ENCODE peak calls at places on chromosomes 16 and 17, in nine cellular contexts. One of them, this sample, is unnamed. For H3K27me3, the result is how much of the 10 kb centered on the place peaks cover.

GRCh38 chr16:31530405-31530804 is 2.7 kb downstream of the AHSP start:
- DNase-seq in tibial nerve: no peak
- DNase-seq in neuronal stem cell: no peak
- DNase-seq in heart right ventricle: no peak
- DNase-seq in prostate gland: no peak
- DNase-seq in IMR-90: no peak
- DNase-seq in right atrium auricular region: no peak
- DNase-seq in tibial artery: no peak
- DNase-seq in MG63: no peak
- DNase-seq in this sample: no peak

GRCh38 chr16:49464877-49465504 is 91.4 kb downstream of the C16orf78 start:
- DNase-seq in IMR-90: no peak
- DNase-seq in heart right ventricle: no peak
- DNase-seq in prostate gland: no peak
- DNase-seq in MG63: no peak
- DNase-seq in tibial artery: no peak
- DNase-seq in right atrium auricular region: peak
- DNase-seq in tibial nerve: no peak
- DNase-seq in neuronal stem cell: peak
- DNase-seq in this sample: no peak

GRCh38 chr16:6096931-6097665 is 999.5 kb upstream of the EEF2KMT start:
- DNase-seq in heart right ventricle: no peak
- DNase-seq in neuronal stem cell: no peak
- DNase-seq in tibial artery: no peak
- DNase-seq in MG63: no peak
- DNase-seq in IMR-90: no peak
- DNase-seq in right atrium auricular region: no peak
- DNase-seq in prostate gland: no peak
- DNase-seq in tibial nerve: no peak
- DNase-seq in this sample: no peak

GRCh38 chr16:55832788-55833583 is at the start of gene CES1:
- DNase-seq in heart right ventricle: peak
- DNase-seq in right atrium auricular region: peak
- DNase-seq in prostate gland: no peak
- DNase-seq in tibial artery: peak
- DNase-seq in IMR-90: no peak
- DNase-seq in neuronal stem cell: peak
- DNase-seq in tibial nerve: peak
- DNase-seq in MG63: no peak
- DNase-seq in this sample: no peak

GRCh38 chr16:8721693-8722348 is 47.4 kb downstream of the ABAT start:
- DNase-seq in IMR-90: no peak
- DNase-seq in prostate gland: no peak
- DNase-seq in tibial artery: no peak
- DNase-seq in neuronal stem cell: no peak
- DNase-seq in tibial nerve: no peak
- DNase-seq in heart right ventricle: no peak
- DNase-seq in MG63: no peak
- DNase-seq in right atrium auricular region: no peak
- DNase-seq in this sample: no peak

GRCh38 chr17:68733241-68734176 is 132.3 kb upstream of the FAM20A start:
- DNase-seq in heart right ventricle: no peak
- DNase-seq in IMR-90: peak
- DNase-seq in tibial nerve: no peak
- DNase-seq in prostate gland: no peak
- DNase-seq in tibial artery: peak
- DNase-seq in MG63: peak
- DNase-seq in right atrium auricular region: peak
- DNase-seq in neuronal stem cell: peak
- DNase-seq in this sample: no peak

GRCh38 chr17:8698142-8699050 is 46.2 kb downstream of the CCDC42 start:
- DNase-seq in MG63: peak
- DNase-seq in IMR-90: peak
- DNase-seq in tibial nerve: no peak
- DNase-seq in neuronal stem cell: no peak
- DNase-seq in prostate gland: peak
- DNase-seq in right atrium auricular region: peak
- DNase-seq in tibial artery: peak
- DNase-seq in heart right ventricle: peak
- DNase-seq in this sample: no peak

GRCh38 chr16:50303605-50304466 is 37.5 kb downstream of the ADCY7 start:
- DNase-seq in right atrium auricular region: no peak
- DNase-seq in neuronal stem cell: no peak
- DNase-seq in tibial artery: peak
- DNase-seq in IMR-90: peak
- DNase-seq in tibial nerve: no peak
- DNase-seq in MG63: no peak
- DNase-seq in heart right ventricle: no peak
- DNase-seq in prostate gland: no peak
- DNase-seq in this sample: no peak

GRCh38 chr17:7886227-7887037 is 2.2 kb upstream of the CHD3 start:
- DNase-seq in prostate gland: peak
- DNase-seq in heart right ventricle: no peak
- DNase-seq in neuronal stem cell: peak
- DNase-seq in right atrium auricular region: peak
- DNase-seq in IMR-90: peak
- DNase-seq in tibial nerve: no peak
- DNase-seq in MG63: peak
- DNase-seq in tibial artery: peak
- DNase-seq in this sample: peak

GRCh38 chr17:63035695-63036094 is 69.7 kb downstream of the TANC2 start:
- DNase-seq in IMR-90: no peak
- DNase-seq in heart right ventricle: no peak
- DNase-seq in tibial artery: no peak
- DNase-seq in prostate gland: no peak
- DNase-seq in neuronal stem cell: no peak
- DNase-seq in tibial nerve: no peak
- DNase-seq in MG63: no peak
- DNase-seq in right atrium auricular region: no peak
- DNase-seq in this sample: no peak

GRCh38 chr17:17508641-17509591 is 12.7 kb upstream of the RASD1 start:
- DNase-seq in prostate gland: no peak
- DNase-seq in IMR-90: no peak
- DNase-seq in tibial artery: no peak
- DNase-seq in neuronal stem cell: no peak
- DNase-seq in right atrium auricular region: no peak
- DNase-seq in heart right ventricle: no peak
- DNase-seq in tibial nerve: no peak
- DNase-seq in MG63: no peak
- DNase-seq in this sample: no peak

GRCh38 chr17:70259400-70259799 is 90.1 kb downstream of the KCNJ2 start:
- DNase-seq in MG63: no peak
- DNase-seq in tibial artery: no peak
- DNase-seq in prostate gland: no peak
- DNase-seq in tibial nerve: no peak
- DNase-seq in neuronal stem cell: no peak
- DNase-seq in right atrium auricular region: no peak
- DNase-seq in IMR-90: no peak
- DNase-seq in heart right ventricle: no peak
- DNase-seq in this sample: no peak

GRCh38 chr17:17004251-17004996 is 32.5 kb upstream of the TNFRSF13B start:
- DNase-seq in tibial artery: no peak
- DNase-seq in neuronal stem cell: no peak
- DNase-seq in heart right ventricle: no peak
- DNase-seq in MG63: no peak
- DNase-seq in right atrium auricular region: no peak
- DNase-seq in prostate gland: no peak
- DNase-seq in IMR-90: no peak
- DNase-seq in tibial nerve: no peak
- DNase-seq in this sample: no peak

GRCh38 chr17:77318491-77319210 is 177.9 kb downstream of the SEC14L1 start:
- DNase-seq in tibial artery: peak
- DNase-seq in right atrium auricular region: peak
- DNase-seq in heart right ventricle: no peak
- DNase-seq in neuronal stem cell: no peak
- DNase-seq in tibial nerve: no peak
- DNase-seq in prostate gland: no peak
- DNase-seq in IMR-90: peak
- DNase-seq in MG63: no peak
- DNase-seq in this sample: no peak

GRCh38 chr17:79391376-79391775 is 219.5 kb downstream of the RBFOX3 start:
- DNase-seq in right atrium auricular region: no peak
- DNase-seq in prostate gland: no peak
- DNase-seq in tibial artery: no peak
- DNase-seq in neuronal stem cell: no peak
- DNase-seq in tibial nerve: no peak
- DNase-seq in MG63: no peak
- DNase-seq in IMR-90: no peak
- DNase-seq in heart right ventricle: no peak
- DNase-seq in this sample: no peak

GRCh38 chr17:79385962-79386563 is 224.8 kb downstream of the RBFOX3 start:
- DNase-seq in tibial nerve: no peak
- DNase-seq in heart right ventricle: no peak
- DNase-seq in tibial artery: no peak
- DNase-seq in right atrium auricular region: no peak
- DNase-seq in neuronal stem cell: no peak
- DNase-seq in IMR-90: no peak
- DNase-seq in prostate gland: no peak
- DNase-seq in MG63: no peak
- DNase-seq in this sample: no peak

GRCh38 chr17:79388556-79389295 is 222.1 kb downstream of the RBFOX3 start:
- DNase-seq in tibial nerve: no peak
- DNase-seq in right atrium auricular region: no peak
- DNase-seq in IMR-90: peak
- DNase-seq in heart right ventricle: peak
- DNase-seq in prostate gland: peak
- DNase-seq in neuronal stem cell: peak
- DNase-seq in MG63: peak
- DNase-seq in tibial artery: no peak
- DNase-seq in this sample: peak

GRCh38 chr17:79389896-79390295 is 221.0 kb downstream of the RBFOX3 start:
- DNase-seq in prostate gland: no peak
- DNase-seq in right atrium auricular region: no peak
- DNase-seq in tibial artery: no peak
- DNase-seq in neuronal stem cell: no peak
- DNase-seq in tibial nerve: no peak
- DNase-seq in heart right ventricle: no peak
- DNase-seq in IMR-90: no peak
- DNase-seq in MG63: no peak
- DNase-seq in this sample: no peak

DNA sequence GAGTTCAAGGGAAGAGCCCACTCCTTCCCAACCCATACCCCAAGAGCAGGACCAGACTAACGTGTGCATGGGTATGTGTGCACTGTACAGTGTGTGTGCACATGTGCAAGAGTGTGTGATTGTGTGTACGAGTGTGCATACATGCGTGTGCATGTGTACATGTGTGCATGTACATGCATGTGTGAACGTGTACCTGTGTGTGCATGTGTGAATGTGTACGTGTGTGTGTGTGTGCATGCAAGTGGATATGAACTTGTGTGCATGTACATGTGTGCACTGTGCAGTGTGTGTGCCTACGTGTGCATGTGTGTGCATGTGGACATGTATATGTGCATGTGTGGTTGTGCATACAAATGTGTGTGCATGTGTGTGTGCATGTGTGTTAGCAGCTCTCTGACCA is 223.1 kb downstream of the RBFOX3 start:
- DNase-seq in IMR-90: no peak
- DNase-seq in heart right ventricle: no peak
- DNase-seq in neuronal stem cell: no peak
- DNase-seq in tibial artery: no peak
- DNase-seq in MG63: no peak
- DNase-seq in tibial nerve: no peak
- DNase-seq in right atrium auricular region: no peak
- DNase-seq in prostate gland: no peak
- DNase-seq in this sample: no peak
- H3K27me3 ChIP-seq in IMR-90: under half
- H3K27me3 ChIP-seq in heart right ventricle: half or more
- H3K27me3 ChIP-seq in neuronal stem cell: half or more
- H3K27me3 ChIP-seq in tibial artery: half or more
- H3K27me3 ChIP-seq in MG63: half or more
- H3K27me3 ChIP-seq in tibial nerve: half or more
- H3K27me3 ChIP-seq in right atrium auricular region: under half
- H3K27me3 ChIP-seq in prostate gland: under half
- H3K27me3 ChIP-seq in this sample: half or more

GRCh38 chr17:58402047-58402446 is 15.3 kb downstream of the RNF43 start:
- DNase-seq in tibial artery: no peak
- DNase-seq in tibial nerve: no peak
- DNase-seq in IMR-90: no peak
- DNase-seq in MG63: no peak
- DNase-seq in right atrium auricular region: no peak
- DNase-seq in prostate gland: no peak
- DNase-seq in neuronal stem cell: no peak
- DNase-seq in heart right ventricle: no peak
- DNase-seq in this sample: peak
- H3K27me3 ChIP-seq in tibial artery: under half
- H3K27me3 ChIP-seq in tibial nerve: under half
- H3K27me3 ChIP-seq in IMR-90: under half
- H3K27me3 ChIP-seq in MG63: under half
- H3K27me3 ChIP-seq in right atrium auricular region: under half
- H3K27me3 ChIP-seq in prostate gland: under half
- H3K27me3 ChIP-seq in neuronal stem cell: under half
- H3K27me3 ChIP-seq in heart right ventricle: under half
- H3K27me3 ChIP-seq in this sample: under half

DNA sequence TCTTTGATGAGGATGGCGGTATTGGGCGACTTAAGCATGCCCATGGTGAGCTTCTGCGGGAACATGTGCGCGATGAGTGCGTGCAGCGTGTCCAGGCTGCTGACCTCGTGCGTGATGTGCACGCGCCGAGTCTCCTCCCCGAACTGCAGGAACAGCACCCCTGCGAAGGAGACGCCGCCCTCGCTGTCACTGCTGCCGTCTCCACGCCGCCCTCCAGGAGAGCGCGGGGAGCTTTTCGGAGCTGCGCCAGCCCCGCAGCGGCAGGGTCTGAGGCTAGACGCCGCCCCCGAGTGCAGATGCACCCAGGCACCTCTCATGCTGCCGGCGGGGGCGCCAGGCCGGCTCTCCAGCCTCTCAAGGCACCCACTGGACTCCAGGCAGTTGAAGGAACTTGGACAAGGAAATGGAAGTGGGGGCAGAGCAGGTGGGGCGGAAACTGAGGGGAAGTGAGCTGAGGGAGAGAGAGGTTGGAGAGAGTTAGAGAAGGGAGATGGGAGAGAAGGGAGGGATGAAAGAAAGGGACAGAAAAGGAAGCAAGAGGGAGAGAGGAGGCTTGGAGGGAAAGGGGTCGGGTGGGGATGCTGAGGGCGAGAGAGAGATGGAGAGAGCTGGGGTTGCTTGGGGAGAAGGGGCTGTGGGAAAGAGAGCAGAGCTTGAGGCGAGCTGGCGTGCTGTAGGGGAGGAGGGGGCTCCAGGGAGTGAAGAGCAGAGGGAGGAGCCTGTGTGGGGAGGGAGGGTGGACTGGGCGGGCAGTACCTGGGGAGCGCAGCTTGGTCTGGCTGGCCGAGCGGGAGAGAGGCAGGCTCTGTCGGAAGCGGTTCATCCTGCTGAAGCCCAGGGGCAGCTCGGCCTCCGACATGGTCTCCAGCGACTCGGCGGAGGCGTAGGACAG is 42.1 kb downstream of the SRCIN1 start:
- DNase-seq in heart right ventricle: no peak
- DNase-seq in tibial artery: no peak
- DNase-seq in IMR-90: no peak
- DNase-seq in MG63: no peak
- DNase-seq in neuronal stem cell: no peak
- DNase-seq in prostate gland: no peak
- DNase-seq in tibial nerve: no peak
- DNase-seq in right atrium auricular region: no peak
- DNase-seq in this sample: no peak
- H3K27me3 ChIP-seq in heart right ventricle: half or more
- H3K27me3 ChIP-seq in tibial artery: half or more
- H3K27me3 ChIP-seq in IMR-90: half or more
- H3K27me3 ChIP-seq in MG63: under half
- H3K27me3 ChIP-seq in neuronal stem cell: under half
- H3K27me3 ChIP-seq in prostate gland: under half
- H3K27me3 ChIP-seq in tibial nerve: half or more
- H3K27me3 ChIP-seq in right atrium auricular region: half or more
- H3K27me3 ChIP-seq in this sample: under half

GRCh38 chr17:74923538-74924249 is 379 bp upstream of the OTOP2 start:
- DNase-seq in tibial nerve: no peak
- DNase-seq in tibial artery: peak
- DNase-seq in heart right ventricle: peak
- DNase-seq in MG63: peak
- DNase-seq in neuronal stem cell: peak
- DNase-seq in prostate gland: peak
- DNase-seq in IMR-90: peak
- DNase-seq in right atrium auricular region: peak
- DNase-seq in this sample: peak
- H3K27me3 ChIP-seq in tibial nerve: half or more
- H3K27me3 ChIP-seq in tibial artery: half or more
- H3K27me3 ChIP-seq in heart right ventricle: half or more
- H3K27me3 ChIP-seq in MG63: under half
- H3K27me3 ChIP-seq in neuronal stem cell: half or more
- H3K27me3 ChIP-seq in prostate gland: under half
- H3K27me3 ChIP-seq in IMR-90: half or more
- H3K27me3 ChIP-seq in right atrium auricular region: under half
- H3K27me3 ChIP-seq in this sample: under half

This sample was measured in PC-3.